ENCODE peak calls at places on chromosomes 1 and 21, in four cellular contexts. V, S, H and D are unnamed samples.

GRCh38 chr21:33021150-33021549 is 4.6 kb upstream of the OLIG2 start:
- DNase-seq in V (no peak), S (no peak), H (no peak), D (no peak)

GRCh38 chr1:246724725-246725095 is 501 bp downstream of the SCCPDH start:
- DNase-seq in V (peak), S (no peak), H (peak), D (peak)

GRCh38 chr1:26191739-26192138 is 1.3 kb downstream of the CATSPER4 start:
- DNase-seq in V (no peak), S (no peak), H (no peak), D (no peak)

GRCh38 chr1:192763756-192764155 is 45.1 kb upstream of the RGS2 start:
- DNase-seq in V (peak), S (no peak), H (no peak), D (no peak)

GRCh38 chr1:155816351-155816750 is 40.7 kb downstream of the GON4L start:
- DNase-seq in V (no peak), S (no peak), H (no peak), D (no peak)

GRCh38 chr1:154402409-154402921 is 2.7 kb upstream of the IL6R start:
- DNase-seq in V (no peak), S (no peak), H (no peak), D (no peak)

GRCh38 chr21:27190601-27191000 is 223.7 kb upstream of the ADAMTS5 start:
- DNase-seq in V (peak), S (no peak), H (no peak), D (no peak)

GRCh38 chr1:200907611-200908097 is 13.0 kb downstream of the INAVA start:
- DNase-seq in V (peak), S (no peak), H (no peak), D (no peak)

GRCh38 chr1:209702832-209703231 is 1.8 kb upstream of the HSD11B1 start:
- DNase-seq in V (no peak), S (no peak), H (no peak), D (no peak)

GRCh38 chr1:960371-961131 is at the start of gene KLHL17:
- DNase-seq in V (peak), S (peak), H (peak), D (peak)

GRCh38 chr1:183956559-183957188 is 80.9 kb downstream of the COLGALT2 start:
- DNase-seq in V (peak), S (no peak), H (no peak), D (no peak)

GRCh38 chr1:216926681-216927080 is 203.5 kb upstream of the ESRRG start:
- DNase-seq in V (no peak), S (no peak), H (peak), D (no peak)

GRCh38 chr1:55868026-55868425 is 652.9 kb upstream of the USP24 start:
- DNase-seq in V (peak), S (no peak), H (peak), D (no peak)

GRCh38 chr1:41878911-41879310 is 39.8 kb downstream of the HIVEP3 start:
- DNase-seq in V (no peak), S (no peak), H (no peak), D (no peak)

GRCh38 chr1:65230741-65231439 is 78.5 kb upstream of the DNAJC6 start:
- DNase-seq in V (no peak), S (no peak), H (no peak), D (no peak)

GRCh38 chr1:110309768-110310167 is 29.4 kb upstream of the RBM15 start:
- DNase-seq in V (peak), S (no peak), H (no peak), D (peak)
- H3K4me2 ChIP-seq in V (peak), S (no peak), H (no peak), D (no peak)

DNA sequence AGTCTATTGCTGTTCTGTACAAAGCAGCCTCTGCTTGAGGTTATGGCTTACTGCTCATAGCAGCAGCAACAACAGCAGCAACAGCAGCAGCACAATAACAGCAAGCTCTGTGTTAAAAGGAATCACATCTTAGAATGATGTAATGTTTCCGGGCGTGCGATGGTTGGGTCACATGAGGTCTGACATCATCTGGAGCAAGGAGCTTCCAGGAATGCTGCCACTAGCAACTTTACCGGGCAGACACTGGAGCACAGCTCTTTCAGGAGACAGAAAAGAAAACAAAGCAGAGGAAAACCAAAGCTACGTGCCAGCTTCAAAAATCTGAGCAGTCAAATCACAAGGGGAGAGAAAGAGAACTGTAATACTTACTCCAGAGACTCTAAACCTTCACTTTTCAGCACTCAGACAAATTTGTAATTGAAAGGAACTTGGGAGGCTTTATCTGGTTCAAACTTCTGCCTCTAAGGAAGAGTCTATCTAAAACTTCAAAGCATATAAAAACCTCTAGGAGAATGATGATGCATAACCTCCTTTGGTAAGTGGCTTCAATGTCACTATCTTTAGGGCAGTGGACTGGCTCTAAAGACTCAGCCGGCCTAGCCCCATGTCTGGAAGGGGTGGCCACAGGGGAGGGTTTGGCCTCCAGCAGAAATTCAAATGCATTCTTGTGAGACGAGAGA is 28.3 kb upstream of the RAB3GAP2 start:
- DNase-seq in V (peak), S (peak), H (peak), D (peak)
- H3K4me2 ChIP-seq in V (peak), S (peak), H (no peak), D (peak)

DNA sequence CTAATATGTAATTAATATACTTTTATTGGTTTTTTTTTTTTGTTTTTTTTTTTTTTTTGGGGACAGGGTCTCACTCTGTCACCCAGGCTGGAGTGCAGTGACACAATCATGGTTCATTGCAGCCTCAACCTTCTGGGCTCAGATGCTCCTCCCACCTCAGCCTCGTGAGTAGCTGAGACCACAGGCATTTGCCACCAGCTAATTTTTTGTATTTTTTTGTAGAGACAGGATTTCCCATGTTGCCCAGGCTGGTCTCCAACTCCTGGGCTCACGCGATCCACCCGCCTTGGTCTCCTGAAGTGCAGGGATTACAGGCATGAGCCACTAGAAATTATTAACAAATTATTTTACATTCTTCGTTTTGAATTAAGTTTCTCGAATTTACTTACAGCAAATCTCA is 16.8 kb upstream of the POGZ start:
- DNase-seq in V (peak), S (no peak), H (no peak), D (no peak)
- H3K4me2 ChIP-seq in V (no peak), S (no peak), H (no peak), D (no peak)

GRCh38 chr1:118101989-118102388 is 83.0 kb downstream of the SPAG17 start:
- DNase-seq in V (peak), S (no peak), H (no peak), D (no peak)

GRCh38 chr1:118101445-118101844 is 83.6 kb downstream of the SPAG17 start:
- DNase-seq in V (peak), S (no peak), H (no peak), D (no peak)

GRCh38 chr1:118093017-118093416 is 92.0 kb downstream of the SPAG17 start:
- DNase-seq in V (no peak), S (no peak), H (no peak), D (no peak)

GRCh38 chr1:118100686-118101300 is 84.2 kb downstream of the SPAG17 start:
- DNase-seq in V (peak), S (no peak), H (no peak), D (peak)

DNA sequence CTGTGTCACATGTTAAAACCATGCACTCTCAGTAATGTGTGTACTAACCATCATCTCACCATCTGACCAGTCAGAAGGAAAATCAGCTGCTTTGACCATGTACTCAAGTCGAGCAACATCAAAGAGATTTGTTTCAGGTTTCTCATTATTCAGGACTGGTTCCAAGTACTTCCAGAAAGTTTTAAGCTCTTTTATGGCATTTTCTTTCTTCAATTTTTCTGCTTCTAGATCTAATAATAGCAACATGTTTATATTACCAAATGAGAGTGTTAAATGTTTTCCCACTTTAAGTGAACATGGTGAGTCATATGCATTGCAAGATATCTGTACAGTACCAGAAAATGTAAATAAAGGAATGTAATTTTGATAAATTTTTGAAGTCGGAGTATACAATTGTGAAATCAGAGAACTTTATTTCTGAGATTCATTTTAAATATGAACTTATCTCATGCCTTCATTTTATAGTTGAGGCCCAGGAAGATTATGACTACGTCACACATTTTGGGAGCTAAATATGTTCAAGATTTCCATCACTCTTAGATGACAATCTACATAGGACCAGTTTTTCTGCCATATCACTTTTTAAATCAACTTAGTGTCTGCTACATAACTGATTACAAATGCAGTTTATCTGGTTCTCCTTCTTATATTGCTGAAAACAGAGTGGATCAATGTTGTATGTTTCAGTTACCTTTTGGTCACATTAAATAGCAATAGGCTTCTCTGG is 87.2 kb downstream of the SPAG17 start:
- DNase-seq in V (no peak), S (no peak), H (no peak), D (no peak)
- H3K4me2 ChIP-seq in V (peak), S (no peak), H (no peak), D (no peak)

DNA sequence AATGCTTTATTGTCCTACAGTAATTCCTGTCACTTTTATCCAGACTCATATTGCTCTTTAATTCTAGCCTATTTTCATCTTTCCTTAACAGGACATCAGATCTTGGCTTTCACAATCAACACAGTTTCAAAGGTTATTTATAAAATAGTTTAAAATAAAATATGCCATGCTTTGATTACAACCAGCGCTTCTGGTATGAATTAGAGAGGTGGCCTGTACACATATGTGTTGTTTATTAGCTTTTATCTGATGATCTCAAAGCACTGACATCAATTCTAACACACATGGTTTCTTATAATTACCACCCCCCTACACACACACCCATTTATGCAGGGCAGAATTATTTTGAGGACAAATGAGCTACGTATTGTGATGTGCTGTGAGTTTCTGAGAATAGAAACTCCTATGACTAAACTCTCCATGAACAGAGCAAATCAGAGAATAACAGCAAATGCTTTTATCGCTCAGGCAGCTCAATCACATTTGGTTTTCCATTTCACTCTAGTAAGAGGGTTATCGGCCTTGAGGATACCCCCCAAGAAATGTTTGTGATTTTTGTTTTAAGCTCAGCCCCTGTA is 18.0 kb downstream of the CD247 start:
- DNase-seq in V (no peak), S (peak), H (no peak), D (no peak)
- H3K4me2 ChIP-seq in V (no peak), S (no peak), H (no peak), D (no peak)